ENCODE peak calls at places on chromosomes 5 and 9, in ten cellular contexts. One of them, this sample, is unnamed.

GRCh38 chr5:76986828-76987526 is 34.1 kb downstream of the CRHBP start:
- DNase-seq in heart left ventricle: no peak
- DNase-seq in adrenal gland: no peak
- DNase-seq in IMR-90: no peak
- DNase-seq in tibial nerve: no peak
- DNase-seq in ovary: no peak
- DNase-seq in A549: no peak
- DNase-seq in gastrocnemius medialis: no peak
- DNase-seq in prostate gland: no peak
- DNase-seq in uterus: no peak
- DNase-seq in this sample: no peak

GRCh38 chr5:155759984-155760383 is 567.0 kb upstream of the SGCD start:
- DNase-seq in heart left ventricle: no peak
- DNase-seq in adrenal gland: no peak
- DNase-seq in IMR-90: no peak
- DNase-seq in tibial nerve: no peak
- DNase-seq in ovary: no peak
- DNase-seq in A549: no peak
- DNase-seq in gastrocnemius medialis: no peak
- DNase-seq in prostate gland: no peak
- DNase-seq in uterus: no peak
- DNase-seq in this sample: no peak

GRCh38 chr9:35852876-35853865 is 17.0 kb downstream of the OR13J1 start:
- DNase-seq in heart left ventricle: peak; percentile 5
- DNase-seq in adrenal gland: no peak
- DNase-seq in IMR-90: no peak
- DNase-seq in tibial nerve: no peak
- DNase-seq in ovary: no peak
- DNase-seq in A549: no peak
- DNase-seq in gastrocnemius medialis: no peak
- DNase-seq in prostate gland: no peak
- DNase-seq in uterus: no peak
- DNase-seq in this sample: no peak

GRCh38 chr5:57537831-57538230 is 55.2 kb upstream of the ACTBL2 start:
- DNase-seq in heart left ventricle: no peak
- DNase-seq in adrenal gland: no peak
- DNase-seq in IMR-90: no peak
- DNase-seq in tibial nerve: no peak
- DNase-seq in ovary: no peak
- DNase-seq in A549: no peak
- DNase-seq in gastrocnemius medialis: no peak
- DNase-seq in prostate gland: no peak
- DNase-seq in uterus: no peak
- DNase-seq in this sample: no peak

GRCh38 chr5:149323235-149324205 is 21.8 kb upstream of the GRPEL2 start:
- DNase-seq in heart left ventricle: no peak
- DNase-seq in adrenal gland: no peak
- DNase-seq in IMR-90: peak; percentile 30
- DNase-seq in tibial nerve: no peak
- DNase-seq in ovary: no peak
- DNase-seq in A549: no peak
- DNase-seq in gastrocnemius medialis: no peak
- DNase-seq in prostate gland: no peak
- DNase-seq in uterus: no peak
- DNase-seq in this sample: no peak

GRCh38 chr9:131954299-131954698 is 125.4 kb downstream of the MED27 start:
- DNase-seq in heart left ventricle: no peak
- DNase-seq in adrenal gland: no peak
- DNase-seq in IMR-90: no peak
- DNase-seq in tibial nerve: no peak
- DNase-seq in ovary: no peak
- DNase-seq in A549: no peak
- DNase-seq in gastrocnemius medialis: no peak
- DNase-seq in prostate gland: no peak
- DNase-seq in uterus: no peak
- DNase-seq in this sample: no peak

GRCh38 chr5:171342362-171343111 is 33.5 kb downstream of the TLX3 start:
- DNase-seq in heart left ventricle: no peak
- DNase-seq in adrenal gland: peak; percentile 47
- DNase-seq in IMR-90: peak; percentile 71
- DNase-seq in tibial nerve: no peak
- DNase-seq in ovary: no peak
- DNase-seq in A549: peak; percentile 40
- DNase-seq in gastrocnemius medialis: no peak
- DNase-seq in prostate gland: no peak
- DNase-seq in uterus: no peak
- DNase-seq in this sample: peak; percentile 12

GRCh38 chr9:109483771-109484442 is 14.2 kb downstream of the PTPN3 start:
- DNase-seq in heart left ventricle: no peak
- DNase-seq in adrenal gland: peak; percentile 38
- DNase-seq in IMR-90: no peak
- DNase-seq in tibial nerve: no peak
- DNase-seq in ovary: no peak
- DNase-seq in A549: no peak
- DNase-seq in gastrocnemius medialis: no peak
- DNase-seq in prostate gland: no peak
- DNase-seq in uterus: no peak
- DNase-seq in this sample: no peak

GRCh38 chr5:1514027-1514818 is 9.5 kb downstream of the LPCAT1 start:
- DNase-seq in heart left ventricle: peak; percentile 11
- DNase-seq in adrenal gland: peak; percentile 5
- DNase-seq in IMR-90: no peak
- DNase-seq in tibial nerve: peak; percentile 8
- DNase-seq in ovary: peak; percentile 11
- DNase-seq in A549: no peak
- DNase-seq in gastrocnemius medialis: peak; percentile 1
- DNase-seq in prostate gland: no peak
- DNase-seq in uterus: peak; percentile 10
- DNase-seq in this sample: peak; percentile 4

GRCh38 chr9:96646081-96646991 is 8.8 kb downstream of the PRXL2C start:
- DNase-seq in heart left ventricle: no peak
- DNase-seq in adrenal gland: peak; percentile 9
- DNase-seq in IMR-90: peak; percentile 86
- DNase-seq in tibial nerve: no peak
- DNase-seq in ovary: no peak
- DNase-seq in A549: no peak
- DNase-seq in gastrocnemius medialis: peak; percentile 72
- DNase-seq in prostate gland: no peak
- DNase-seq in uterus: no peak
- DNase-seq in this sample: no peak

GRCh38 chr5:539469-540214 is 15.4 kb upstream of the SLC9A3 start:
- DNase-seq in heart left ventricle: no peak
- DNase-seq in adrenal gland: peak; percentile 2
- DNase-seq in IMR-90: no peak
- DNase-seq in tibial nerve: no peak
- DNase-seq in ovary: no peak
- DNase-seq in A549: no peak
- DNase-seq in gastrocnemius medialis: no peak
- DNase-seq in prostate gland: no peak
- DNase-seq in uterus: no peak
- DNase-seq in this sample: peak; percentile 1

GRCh38 chr9:81318571-81318970 is 370.8 kb downstream of the TLE1 start:
- DNase-seq in heart left ventricle: no peak
- DNase-seq in adrenal gland: no peak
- DNase-seq in IMR-90: peak; percentile 72
- DNase-seq in tibial nerve: no peak
- DNase-seq in ovary: no peak
- DNase-seq in A549: peak; percentile 36
- DNase-seq in gastrocnemius medialis: no peak
- DNase-seq in prostate gland: no peak
- DNase-seq in uterus: no peak
- DNase-seq in this sample: no peak

GRCh38 chr5:17343675-17344074 is 126.2 kb downstream of the BASP1 start:
- DNase-seq in heart left ventricle: no peak
- DNase-seq in adrenal gland: no peak
- DNase-seq in IMR-90: peak; percentile 92
- DNase-seq in tibial nerve: no peak
- DNase-seq in ovary: no peak
- DNase-seq in A549: peak; percentile 69
- DNase-seq in gastrocnemius medialis: no peak
- DNase-seq in prostate gland: peak; percentile 9
- DNase-seq in uterus: no peak
- DNase-seq in this sample: no peak

GRCh38 chr5:1059884-1060263 is 51.3 kb downstream of the NKD2 start:
- DNase-seq in heart left ventricle: no peak
- DNase-seq in adrenal gland: no peak
- DNase-seq in IMR-90: no peak
- DNase-seq in tibial nerve: no peak
- DNase-seq in ovary: no peak
- DNase-seq in A549: no peak
- DNase-seq in gastrocnemius medialis: no peak
- DNase-seq in prostate gland: no peak
- DNase-seq in uterus: no peak
- DNase-seq in this sample: no peak

GRCh38 chr5:95822038-95822407 is 503 bp downstream of the GLRX start:
- DNase-seq in heart left ventricle: peak; percentile 74
- DNase-seq in adrenal gland: peak; percentile 73
- DNase-seq in IMR-90: peak; percentile 25
- DNase-seq in tibial nerve: no peak
- DNase-seq in ovary: peak; percentile 53
- DNase-seq in A549: peak; percentile 57
- DNase-seq in gastrocnemius medialis: peak; percentile 56
- DNase-seq in prostate gland: peak; percentile 52
- DNase-seq in uterus: peak; percentile 48
- DNase-seq in this sample: peak; percentile 70

GRCh38 chr9:131942076-131942720 is 137.5 kb downstream of the MED27 start:
- DNase-seq in heart left ventricle: no peak
- DNase-seq in adrenal gland: no peak
- DNase-seq in IMR-90: peak; percentile 36
- DNase-seq in tibial nerve: no peak
- DNase-seq in ovary: no peak
- DNase-seq in A549: no peak
- DNase-seq in gastrocnemius medialis: no peak
- DNase-seq in prostate gland: no peak
- DNase-seq in uterus: no peak
- DNase-seq in this sample: no peak

DNA sequence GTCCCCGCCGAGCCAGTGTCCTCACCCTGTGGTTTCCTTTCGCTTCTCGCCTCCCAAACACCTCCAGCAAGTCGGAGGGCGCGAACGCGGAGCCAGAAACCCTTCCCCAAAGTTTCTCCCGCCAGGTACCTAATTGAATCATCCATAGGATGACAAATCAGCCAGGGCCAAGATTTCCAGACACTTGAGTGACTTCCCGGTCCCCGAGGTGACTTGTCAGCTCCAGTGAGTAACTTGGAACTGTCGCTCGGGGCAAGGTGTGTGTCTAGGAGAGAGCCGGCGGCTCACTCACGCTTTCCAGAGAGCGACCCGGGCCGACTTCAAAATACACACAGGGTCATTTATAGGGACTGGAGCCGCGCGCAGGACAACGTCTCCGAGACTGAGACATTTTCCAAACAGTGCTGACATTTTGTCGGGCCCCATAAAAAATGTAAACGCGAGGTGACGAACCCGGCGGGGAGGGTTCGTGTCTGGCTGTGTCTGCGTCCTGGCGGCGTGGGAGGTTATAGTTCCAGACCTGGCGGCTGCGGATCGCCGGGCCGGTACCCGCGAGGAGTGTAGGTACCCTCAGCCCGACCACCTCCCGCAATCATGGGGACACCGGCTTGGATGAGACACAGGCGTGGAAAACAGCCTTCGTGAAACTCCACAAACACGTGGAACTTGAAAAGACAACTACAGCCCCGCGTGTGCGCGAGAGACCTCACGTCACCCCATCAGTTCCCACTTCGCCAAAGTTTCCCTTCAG is 1.4 kb downstream of the GLIS3 start:
- DNase-seq in heart left ventricle: peak; percentile 34
- DNase-seq in adrenal gland: peak; percentile 62
- DNase-seq in IMR-90: peak; percentile 27
- DNase-seq in tibial nerve: peak; percentile 18
- DNase-seq in ovary: peak; percentile 41
- DNase-seq in A549: peak; percentile 30
- DNase-seq in gastrocnemius medialis: no peak
- DNase-seq in prostate gland: peak; percentile 44
- DNase-seq in uterus: peak; percentile 34
- DNase-seq in this sample: peak; percentile 56
- H3K27ac ChIP-seq in heart left ventricle: peak overlapping the region; percentile 79
- H3K27ac ChIP-seq in adrenal gland: peak overlapping the region; percentile 2
- H3K27ac ChIP-seq in IMR-90: peak overlapping the region; percentile 99
- H3K27ac ChIP-seq in tibial nerve: peak overlapping the region; percentile 94
- H3K27ac ChIP-seq in ovary: peak overlapping the region; percentile 89
- H3K27ac ChIP-seq in A549: peak overlapping the region; percentile 95
- H3K27ac ChIP-seq in gastrocnemius medialis: peak overlapping the region; percentile 84
- H3K27ac ChIP-seq in prostate gland: peak overlapping the region; percentile 89
- H3K27ac ChIP-seq in uterus: peak overlapping the region; percentile 93
- H3K27ac ChIP-seq in this sample: peak overlapping the region; percentile 91

DNA sequence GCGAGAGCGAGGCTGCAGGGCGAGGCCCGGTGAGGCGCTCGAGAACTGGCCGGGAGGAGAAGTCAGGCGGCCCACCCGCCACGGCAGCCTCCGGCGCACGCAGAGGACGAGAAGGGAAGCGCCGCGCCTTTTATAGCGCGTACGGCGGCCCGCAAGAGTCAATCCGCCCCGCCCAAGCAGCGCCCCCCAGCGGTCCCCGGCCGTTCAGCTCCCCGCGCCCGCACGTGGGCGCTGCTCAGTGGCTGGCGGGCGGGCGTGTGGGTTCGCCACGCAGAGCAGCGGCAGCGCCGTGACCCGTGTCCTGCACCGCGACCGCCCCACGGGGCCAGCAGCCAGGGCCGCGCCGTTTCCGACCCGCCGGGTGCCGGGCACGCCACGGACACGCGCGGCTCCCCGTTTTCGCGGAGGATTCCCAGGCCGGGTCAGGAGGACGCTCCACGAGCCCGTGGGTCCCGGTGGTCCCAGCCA is 14.6 kb downstream of the LCN10 start:
- DNase-seq in heart left ventricle: peak; percentile 93
- DNase-seq in adrenal gland: peak; percentile 89
- DNase-seq in IMR-90: peak; percentile 85
- DNase-seq in tibial nerve: peak; percentile 81
- DNase-seq in ovary: peak; percentile 90
- DNase-seq in A549: peak; percentile 81
- DNase-seq in gastrocnemius medialis: peak; percentile 81
- DNase-seq in prostate gland: peak; percentile 83
- DNase-seq in uterus: peak; percentile 90
- DNase-seq in this sample: peak; percentile 92
- TF ChIP-seq POLR2A in heart left ventricle: peak; percentile 99
- TF ChIP-seq POLR2A in adrenal gland: peak; percentile 98
- TF ChIP-seq POLR2A in IMR-90: peak; percentile 100
- TF ChIP-seq POLR2A in tibial nerve: peak; percentile 96
- TF ChIP-seq POLR2A in ovary: peak; percentile 98
- TF ChIP-seq POLR2A in A549: peak; percentile 99
- TF ChIP-seq POLR2A in gastrocnemius medialis: peak; percentile 98
- TF ChIP-seq POLR2A in prostate gland: peak; percentile 94
- TF ChIP-seq POLR2A in uterus: peak; percentile 98
- TF ChIP-seq POLR2A in this sample: peak; percentile 99

GRCh38 chr5:125012727-125013451 is 266.4 kb upstream of the ZNF608 start:
- DNase-seq in heart left ventricle: no peak
- DNase-seq in adrenal gland: no peak
- DNase-seq in IMR-90: no peak
- DNase-seq in tibial nerve: no peak
- DNase-seq in ovary: no peak
- DNase-seq in A549: no peak
- DNase-seq in gastrocnemius medialis: no peak
- DNase-seq in prostate gland: peak; percentile 61
- DNase-seq in uterus: no peak
- DNase-seq in this sample: no peak
- H3K27ac ChIP-seq in heart left ventricle: peak overlapping the region; percentile 71
- H3K27ac ChIP-seq in adrenal gland: no peak overlapping the region
- H3K27ac ChIP-seq in IMR-90: no peak overlapping the region
- H3K27ac ChIP-seq in tibial nerve: no peak overlapping the region
- H3K27ac ChIP-seq in ovary: no peak overlapping the region
- H3K27ac ChIP-seq in A549: no peak overlapping the region
- H3K27ac ChIP-seq in gastrocnemius medialis: no peak overlapping the region
- H3K27ac ChIP-seq in prostate gland: no peak overlapping the region
- H3K27ac ChIP-seq in uterus: no peak overlapping the region
- H3K27ac ChIP-seq in this sample: no peak overlapping the region

GRCh38 chr9:127980706-127981558 is at the start of gene EEIG1:
- DNase-seq in heart left ventricle: peak; percentile 98
- DNase-seq in adrenal gland: peak; percentile 97
- DNase-seq in IMR-90: peak; percentile 86
- DNase-seq in tibial nerve: peak; percentile 91
- DNase-seq in ovary: peak; percentile 95
- DNase-seq in A549: peak; percentile 88
- DNase-seq in gastrocnemius medialis: peak; percentile 92
- DNase-seq in prostate gland: peak; percentile 95
- DNase-seq in uterus: peak; percentile 97
- DNase-seq in this sample: peak; percentile 98
- TF ChIP-seq POLR2A in heart left ventricle: peak; percentile 80
- TF ChIP-seq POLR2A in adrenal gland: peak; percentile 97
- TF ChIP-seq POLR2A in IMR-90: peak; percentile 87
- TF ChIP-seq POLR2A in tibial nerve: peak; percentile 96
- TF ChIP-seq POLR2A in ovary: peak; percentile 70
- TF ChIP-seq POLR2A in A549: peak; percentile 78
- TF ChIP-seq POLR2A in gastrocnemius medialis: peak; percentile 95
- TF ChIP-seq POLR2A in prostate gland: peak; percentile 80
- TF ChIP-seq POLR2A in uterus: peak; percentile 94
- TF ChIP-seq POLR2A in this sample: peak; percentile 87

This sample was measured in transverse colon.